ENCODE peak calls at places on chromosomes 5 and 9, in four cellular contexts. Z is tibial nerve, N is heart right ventricle, C is prostate gland. U is an unnamed sample.

GRCh38 chr9:3043369-3043768 is 199.5 kb upstream of the PUM3 start:
- DNase-seq in N (no peak), Z (no peak), C (no peak), U (no peak)

GRCh38 chr5:143775258-143775657 is 36.7 kb upstream of the HMHB1 start:
- DNase-seq in C (no peak), Z (no peak), N (no peak), U (no peak)

GRCh38 chr9:119963798-119964372 is 594.6 kb upstream of the BRINP1 start:
- DNase-seq in C (no peak), Z (no peak), N (no peak), U (peak; percentile 13)

GRCh38 chr5:86613459-86613858 is 4.3 kb upstream of the COX7C start:
- DNase-seq in N (no peak), C (no peak), Z (no peak), U (no peak)

GRCh38 chr5:155089649-155090048 is 76.1 kb downstream of the KIF4B start:
- DNase-seq in Z (no peak), N (no peak), C (no peak), U (no peak)

GRCh38 chr5:17154211-17154996 is 63.0 kb upstream of the BASP1 start:
- DNase-seq in N (no peak), C (no peak), Z (no peak), U (no peak)

GRCh38 chr5:80736730-80737129 is 81.9 kb upstream of the DHFR start:
- DNase-seq in C (no peak), Z (no peak), N (no peak), U (no peak)

GRCh38 chr5:33166522-33166921 is 274.2 kb upstream of the TARS1 start:
- DNase-seq in Z (no peak), C (no peak), N (no peak), U (no peak)

GRCh38 chr5:6469836-6470235 is 21.2 kb downstream of the UBE2QL1 start:
- DNase-seq in Z (no peak), N (no peak), C (no peak), U (no peak)

GRCh38 chr5:80865547-80865946 is 94.6 kb upstream of the RASGRF2 start:
- DNase-seq in Z (peak; percentile 15), C (no peak), N (no peak), U (no peak)

GRCh38 chr5:38825494-38825893 is 20.3 kb upstream of the OSMR start:
- DNase-seq in C (no peak), Z (no peak), N (no peak), U (no peak)

GRCh38 chr9:129285979-129286772 is 108.1 kb upstream of the IER5L start:
- DNase-seq in Z (no peak), C (no peak), N (no peak), U (no peak)

GRCh38 chr5:126339215-126339805 is 83.9 kb upstream of the GRAMD2B start:
- DNase-seq in N (no peak), Z (peak; percentile 87), C (peak; percentile 75), U (peak; percentile 63)

GRCh38 chr5:73437126-73438047 is 11.2 kb downstream of the FOXD1 start:
- DNase-seq in C (peak; percentile 46), N (peak; percentile 21), Z (no peak), U (no peak)

GRCh38 chr5:95654196-95654595 is 7.6 kb downstream of the RFESD start:
- DNase-seq in Z (no peak), N (no peak), C (no peak), U (no peak)

GRCh38 chr5:179234563-179235135 is 110.6 kb downstream of the ADAMTS2 start:
- DNase-seq in Z (no peak), N (no peak), C (no peak), U (no peak)

GRCh38 chr5:7087719-7088297 is 308.1 kb upstream of the ADCY2 start:
- DNase-seq in N (no peak), Z (no peak), C (no peak), U (peak; percentile 20)

GRCh38 chr5:99835791-99836190 is 699.4 kb upstream of the FAM174A start:
- DNase-seq in N (no peak), Z (no peak), C (no peak), U (no peak)

GRCh38 chr9:137606005-137606601 is 617 bp downstream of the ARRDC1 start:
- DNase-seq in C (no peak), N (peak; percentile 55), Z (no peak), U (peak; percentile 79)

GRCh38 chr5:178531786-178532185 is 58.4 kb downstream of the COL23A1 start:
- DNase-seq in N (no peak), Z (no peak), C (no peak), U (no peak)

GRCh38 chr9:70573308-70573707 is 158.9 kb upstream of the KLF9 start:
- DNase-seq in N (no peak), Z (no peak), C (no peak), U (no peak)

GRCh38 chr5:17056056-17056690 is 120.1 kb upstream of the MYO10 start:
- DNase-seq in C (peak; percentile 24), Z (no peak), N (no peak), U (no peak)

GRCh38 chr5:125154321-125154811 is 407.9 kb upstream of the ZNF608 start:
- DNase-seq in C (no peak), Z (no peak), N (no peak), U (no peak)

GRCh38 chr5:11596185-11596584 is 308.1 kb downstream of the CTNND2 start:
- DNase-seq in N (no peak), Z (no peak), C (no peak), U (peak; percentile 49)

GRCh38 chr9:134666801-134667200 is 25.2 kb downstream of the COL5A1 start:
- DNase-seq in C (no peak), Z (no peak), N (no peak), U (no peak)

GRCh38 chr5:75512383-75513074 is 838 bp downstream of the POLK start:
- DNase-seq in C (no peak), N (no peak), Z (no peak), U (no peak)

GRCh38 chr5:13745508-13745907 is 199.0 kb downstream of the DNAH5 start:
- DNase-seq in N (no peak), Z (no peak), C (no peak), U (no peak)

GRCh38 chr5:113340537-113340936 is 94.3 kb downstream of the TSSK1B start:
- DNase-seq in N (peak; percentile 17), Z (no peak), C (no peak), U (no peak)

GRCh38 chr5:112957970-112958773 is 18.4 kb upstream of the DCP2 start:
- DNase-seq in Z (no peak), N (peak; percentile 70), C (peak; percentile 88), U (peak; percentile 89)

GRCh38 chr9:3936520-3937235 is 363.2 kb downstream of the GLIS3 start:
- DNase-seq in Z (no peak), N (peak; percentile 64), C (no peak), U (peak; percentile 22)

GRCh38 chr5:175642998-175643397 is 14.9 kb upstream of the HRH2 start:
- DNase-seq in C (no peak), Z (no peak), N (no peak), U (no peak)

GRCh38 chr9:109369285-109369684 is 48.4 kb upstream of the EPB41L4B start:
- DNase-seq in Z (no peak), C (no peak), N (no peak), U (no peak)

GRCh38 chr5:147567917-147568598 is 58.2 kb upstream of the DPYSL3 start:
- DNase-seq in C (no peak), Z (no peak), N (no peak), U (no peak)

DNA sequence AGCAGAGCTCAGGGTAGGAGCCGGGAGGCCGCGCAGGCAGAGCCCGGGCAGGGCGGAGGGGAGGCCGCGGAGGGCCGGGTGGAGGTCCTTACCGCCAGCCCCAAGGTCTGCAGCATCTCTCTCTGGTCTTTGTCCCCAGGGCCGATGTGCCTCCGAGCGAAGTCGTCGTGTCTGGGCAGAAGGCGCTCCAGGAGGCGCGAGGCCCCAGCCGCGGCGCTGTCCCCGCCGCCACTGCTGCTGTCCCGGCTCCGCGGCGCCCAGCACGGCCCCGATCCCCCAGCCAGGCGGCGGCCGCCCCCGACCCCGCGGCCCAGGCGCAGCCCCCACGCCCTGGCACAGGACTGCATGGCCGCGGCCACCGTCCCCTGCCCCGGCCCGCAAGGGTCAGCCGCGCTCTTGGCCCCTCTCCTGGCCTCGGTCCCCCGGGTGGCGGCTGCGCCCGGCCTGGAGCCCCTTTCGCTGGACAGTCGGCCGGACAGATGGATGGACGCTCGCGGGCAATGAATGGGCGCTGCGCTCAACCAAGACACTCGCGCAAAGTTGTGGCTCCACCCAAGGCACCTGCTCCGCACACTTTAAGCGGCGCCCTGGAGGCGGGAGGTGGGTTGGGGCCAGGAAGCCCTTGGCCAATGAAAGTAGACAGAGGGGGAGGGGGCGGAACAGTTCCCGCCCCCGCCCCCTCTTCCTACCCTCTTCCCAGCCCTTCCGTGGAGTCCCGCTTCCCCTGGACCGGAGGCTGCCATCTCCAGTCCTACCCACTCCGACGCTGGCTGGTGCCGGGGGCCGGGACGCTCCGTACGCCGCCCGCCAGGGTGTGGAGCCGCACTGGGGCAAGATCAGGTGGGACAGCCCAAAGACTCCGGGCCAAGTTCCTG is at the start of gene GLDC:
- DNase-seq in C (peak; percentile 7), Z (peak; percentile 11), N (peak; percentile 29), U (peak; percentile 72)
- TF ChIP-seq CTCF in C (no peak), Z (no peak), N (no peak), U (no peak)

GRCh38 chr5:150788974-150789373 is 10.4 kb downstream of the SMIM3 start:
- DNase-seq in C (no peak), Z (no peak), N (no peak), U (no peak)

GRCh38 chr5:150789943-150790611 is 11.5 kb downstream of the SMIM3 start:
- DNase-seq in C (peak; percentile 32), N (no peak), Z (peak; percentile 21), U (peak; percentile 40)

GRCh38 chr5:150789431-150789830 is 10.9 kb downstream of the SMIM3 start:
- DNase-seq in N (no peak), C (no peak), Z (no peak), U (no peak)

GRCh38 chr5:150785950-150786349 is 7.4 kb downstream of the SMIM3 start:
- DNase-seq in Z (no peak), N (no peak), C (no peak), U (no peak)

GRCh38 chr5:150787659-150788058 is 9.1 kb downstream of the SMIM3 start:
- DNase-seq in Z (no peak), N (no peak), C (no peak), U (no peak)
- H3K27ac ChIP-seq in Z (no peak overlapping the region), N (peak overlapping the region; percentile 49), C (no peak overlapping the region), U (no peak overlapping the region)

GRCh38 chr5:54450542-54450941 is 5.0 kb upstream of the HSPB3 start:
- DNase-seq in N (no peak), Z (no peak), C (no peak), U (no peak)
- H3K27me3 ChIP-seq in N (no peaks in the 10 kb centered on the region), Z (no peaks in the 10 kb centered on the region), C (no peaks in the 10 kb centered on the region), U (no peaks in the 10 kb centered on the region)

DNA sequence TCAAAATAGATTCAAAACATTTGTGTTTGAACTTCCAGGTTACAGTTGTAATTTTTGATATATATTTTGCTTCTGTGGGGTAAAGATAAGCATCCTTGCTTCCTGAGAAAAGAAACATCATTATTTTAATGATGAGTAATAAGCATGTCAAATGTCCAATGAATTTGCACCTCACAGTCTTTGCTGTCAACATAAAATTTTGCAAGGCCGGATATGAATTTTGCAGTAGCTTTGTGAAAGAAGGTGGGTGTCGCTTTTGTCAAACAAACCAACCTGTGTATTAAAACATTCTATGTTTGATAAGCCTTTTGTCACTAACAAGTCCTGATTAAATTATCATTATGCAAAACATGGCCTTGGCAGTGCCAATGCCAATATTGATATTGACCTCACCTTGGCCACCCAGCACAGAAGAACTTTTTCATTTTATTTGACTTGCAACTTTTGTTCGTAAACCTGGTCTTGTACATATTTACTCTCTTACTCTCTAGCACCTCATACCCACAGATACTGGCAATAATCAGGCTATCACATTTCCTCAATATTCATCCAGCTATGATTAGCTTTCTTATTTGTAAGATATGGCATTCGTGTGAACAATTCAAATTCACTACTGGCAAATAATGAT is 645.0 kb upstream of the KLF4 start:
- DNase-seq in Z (no peak), N (no peak), C (no peak), U (no peak)
- TF ChIP-seq CTCF in Z (no peak), N (no peak), C (no peak), U (no peak)